ENCODE peak calls at places on chromosome 3, in five cellular contexts. B, Z, K, D and R are unnamed samples.

GRCh38 chr3:188320757-188321156 is 166.8 kb downstream of the LPP start:
- DNase-seq in B (peak; percentile 86), Z (no peak), K (no peak), D (no peak), R (peak; percentile 47)

GRCh38 chr3:2166552-2166951 is 67.9 kb downstream of the CNTN4 start:
- DNase-seq in B (no peak), Z (peak; percentile 32), K (no peak), D (no peak), R (no peak)

GRCh38 chr3:32614956-32615355 is 44.3 kb upstream of the DYNC1LI1 start:
- DNase-seq in B (peak; percentile 75), Z (no peak), K (no peak), D (no peak), R (peak; percentile 84)

GRCh38 chr3:181712505-181713299 is 977 bp downstream of the SOX2 start:
- DNase-seq in B (no peak), Z (peak; percentile 65), K (no peak), D (no peak), R (no peak)

GRCh38 chr3:10358309-10358980 is 37.5 kb upstream of the SEC13 start:
- DNase-seq in B (no peak), Z (no peak), K (no peak), D (no peak), R (no peak)

GRCh38 chr3:195558602-195559001 is 15.5 kb upstream of the PPP1R2 start:
- DNase-seq in B (no peak), Z (peak; percentile 3), K (no peak), D (peak; percentile 56), R (peak; percentile 65)

GRCh38 chr3:115699741-115700140 is 76.4 kb downstream of the GAP43 start:
- DNase-seq in B (peak; percentile 26), Z (no peak), K (no peak), D (no peak), R (no peak)

GRCh38 chr3:155941354-155941753 is 70.9 kb downstream of the GMPS start:
- DNase-seq in B (no peak), Z (no peak), K (no peak), D (no peak), R (no peak)

GRCh38 chr3:183988216-183988790 is 29.4 kb downstream of the ABCC5 start:
- DNase-seq in B (peak; percentile 76), Z (no peak), K (no peak), D (no peak), R (no peak)

GRCh38 chr3:42660131-42660715 is 6.7 kb downstream of the ZBTB47 start:
- DNase-seq in B (peak; percentile 25), Z (no peak), K (no peak), D (no peak), R (no peak)

GRCh38 chr3:50267280-50267913 is 1.6 kb upstream of the SEMA3B start:
- DNase-seq in B (no peak), Z (no peak), K (peak; percentile 87), D (no peak), R (no peak)

GRCh38 chr3:177199206-177199765 is 2.0 kb upstream of the TBL1XR1 start:
- DNase-seq in B (no peak), Z (no peak), K (no peak), D (no peak), R (no peak)

GRCh38 chr3:182182531-182182968 is 470.8 kb downstream of the SOX2 start:
- DNase-seq in B (no peak), Z (no peak), K (no peak), D (no peak), R (peak; percentile 71)